ENCODE peak calls at places on chromosome 16, in six cellular contexts. X is lower leg skin, Y is upper lobe of right lung, V is kidney epithelial cell, K is stomach, S is pancreas. M is an unnamed sample.

GRCh38 chr16:15754821-15755534 is 101.8 kb downstream of the MYH11 start:
- DNase-seq in K (no peak), V (no peak), S (no peak), X (no peak), Y (no peak), M (no peak)

GRCh38 chr16:1938316-1938715 is 4.7 kb downstream of the MSRB1 start:
- DNase-seq in Y (no peak), V (no peak), S (no peak), K (no peak), X (no peak), M (no peak)

GRCh38 chr16:73527191-73527590 is 479.3 kb upstream of the ZFHX3 start:
- DNase-seq in X (no peak), K (no peak), S (no peak), Y (no peak), V (no peak), M (no peak)

GRCh38 chr16:17470002-17470870 is 524 bp downstream of the XYLT1 start:
- DNase-seq in X (peak; percentile 90), Y (no peak), K (no peak), V (no peak), S (peak; percentile 71), M (no peak)

GRCh38 chr16:56775162-56775561 is 45.2 kb downstream of the NUP93 start:
- DNase-seq in V (no peak), Y (no peak), S (no peak), X (no peak), K (no peak), M (no peak)

GRCh38 chr16:63466-63865 is 9.0 kb downstream of the RHBDF1 start:
- DNase-seq in Y (no peak), K (no peak), X (no peak), V (no peak), S (peak; percentile 47), M (no peak)

GRCh38 chr16:66360624-66361324 is 5.7 kb upstream of the CDH5 start:
- DNase-seq in S (no peak), X (no peak), Y (peak; percentile 65), V (no peak), K (no peak), M (no peak)

GRCh38 chr16:46757339-46758050 is 9.4 kb upstream of the MYLK3 start:
- DNase-seq in K (peak; percentile 32), S (no peak), Y (no peak), X (no peak), V (no peak), M (no peak)

GRCh38 chr16:12570046-12570618 is 233.6 kb downstream of the CPPED1 start:
- DNase-seq in S (peak; percentile 20), V (no peak), Y (no peak), X (no peak), K (no peak), M (no peak)

GRCh38 chr16:11310997-11311561 is 29.9 kb upstream of the PRM1 start:
- DNase-seq in S (no peak), X (no peak), V (no peak), K (no peak), Y (no peak), M (no peak)

GRCh38 chr16:81553814-81554675 is 109.4 kb downstream of the CMIP start:
- DNase-seq in V (no peak), S (no peak), X (no peak), K (peak; percentile 43), Y (peak; percentile 33), M (no peak)

GRCh38 chr16:57384248-57385070 is 12.2 kb downstream of the CX3CL1 start:
- DNase-seq in S (no peak), Y (no peak), X (no peak), K (no peak), V (no peak), M (no peak)

GRCh38 chr16:85370881-85371651 is 242.1 kb upstream of the GSE1 start:
- DNase-seq in V (no peak), S (no peak), Y (peak; percentile 85), X (peak; percentile 93), K (peak; percentile 88), M (no peak)

GRCh38 chr16:65333298-65333697 is 211.4 kb upstream of the CDH11 start:
- DNase-seq in Y (no peak), X (no peak), K (no peak), V (no peak), S (no peak), M (no peak)

GRCh38 chr16:10976663-10977062 is 32.3 kb downstream of the CLEC16A start:
- DNase-seq in X (no peak), K (no peak), Y (no peak), V (no peak), S (no peak), M (no peak)

GRCh38 chr16:30768583-30769181 is 6.6 kb downstream of the RNF40 start:
- DNase-seq in V (no peak), X (no peak), S (no peak), Y (peak; percentile 48), K (no peak), M (no peak)
- H3K4me3 ChIP-seq in V (no peak overlapping the region), X (no peak overlapping the region), S (no peak overlapping the region), Y (no peak overlapping the region), K (no peak overlapping the region), M (no peak overlapping the region)

GRCh38 chr16:75305364-75306101 is 54.1 kb upstream of the BCAR1 start:
- DNase-seq in X (peak; percentile 96), K (peak; percentile 78), S (peak; percentile 72), Y (no peak), V (peak; percentile 100), M (peak; percentile 97)
- TF ChIP-seq CTCF in X (no peak), K (no peak), S (no peak), Y (no peak), V (no peak), M (no peak)

GRCh38 chr16:89467382-89467781 is 23.0 kb downstream of the ANKRD11 start:
- DNase-seq in X (no peak), V (no peak), K (no peak), S (no peak), Y (no peak), M (no peak)

GRCh38 chr16:89471225-89471624 is 19.1 kb downstream of the ANKRD11 start:
- DNase-seq in V (peak; percentile 48), K (no peak), S (no peak), X (no peak), Y (no peak), M (no peak)

GRCh38 chr16:89472711-89473075 is 17.7 kb downstream of the ANKRD11 start:
- DNase-seq in X (no peak), V (no peak), S (no peak), K (no peak), Y (no peak), M (no peak)

GRCh38 chr16:89466920-89467319 is 23.4 kb downstream of the ANKRD11 start:
- DNase-seq in S (no peak), V (no peak), X (no peak), K (no peak), Y (no peak), M (no peak)
- H3K4me3 ChIP-seq in S (no peak overlapping the region), V (no peak overlapping the region), X (no peak overlapping the region), K (no peak overlapping the region), Y (no peak overlapping the region), M (no peak overlapping the region)

GRCh38 chr16:82633964-82634600 is 7.3 kb downstream of the CDH13 start:
- DNase-seq in X (no peak), S (no peak), Y (no peak), V (no peak), K (no peak), M (no peak)

GRCh38 chr16:82629441-82630027 is 2.8 kb downstream of the CDH13 start:
- DNase-seq in X (no peak), S (no peak), V (peak; percentile 44), Y (no peak), K (no peak), M (no peak)

GRCh38 chr16:82630688-82631087 is 3.9 kb downstream of the CDH13 start:
- DNase-seq in Y (no peak), K (no peak), S (no peak), V (no peak), X (no peak), M (no peak)

GRCh38 chr16:82630219-82630618 is 3.5 kb downstream of the CDH13 start:
- DNase-seq in V (no peak), S (no peak), K (no peak), X (no peak), Y (no peak), M (no peak)

DNA sequence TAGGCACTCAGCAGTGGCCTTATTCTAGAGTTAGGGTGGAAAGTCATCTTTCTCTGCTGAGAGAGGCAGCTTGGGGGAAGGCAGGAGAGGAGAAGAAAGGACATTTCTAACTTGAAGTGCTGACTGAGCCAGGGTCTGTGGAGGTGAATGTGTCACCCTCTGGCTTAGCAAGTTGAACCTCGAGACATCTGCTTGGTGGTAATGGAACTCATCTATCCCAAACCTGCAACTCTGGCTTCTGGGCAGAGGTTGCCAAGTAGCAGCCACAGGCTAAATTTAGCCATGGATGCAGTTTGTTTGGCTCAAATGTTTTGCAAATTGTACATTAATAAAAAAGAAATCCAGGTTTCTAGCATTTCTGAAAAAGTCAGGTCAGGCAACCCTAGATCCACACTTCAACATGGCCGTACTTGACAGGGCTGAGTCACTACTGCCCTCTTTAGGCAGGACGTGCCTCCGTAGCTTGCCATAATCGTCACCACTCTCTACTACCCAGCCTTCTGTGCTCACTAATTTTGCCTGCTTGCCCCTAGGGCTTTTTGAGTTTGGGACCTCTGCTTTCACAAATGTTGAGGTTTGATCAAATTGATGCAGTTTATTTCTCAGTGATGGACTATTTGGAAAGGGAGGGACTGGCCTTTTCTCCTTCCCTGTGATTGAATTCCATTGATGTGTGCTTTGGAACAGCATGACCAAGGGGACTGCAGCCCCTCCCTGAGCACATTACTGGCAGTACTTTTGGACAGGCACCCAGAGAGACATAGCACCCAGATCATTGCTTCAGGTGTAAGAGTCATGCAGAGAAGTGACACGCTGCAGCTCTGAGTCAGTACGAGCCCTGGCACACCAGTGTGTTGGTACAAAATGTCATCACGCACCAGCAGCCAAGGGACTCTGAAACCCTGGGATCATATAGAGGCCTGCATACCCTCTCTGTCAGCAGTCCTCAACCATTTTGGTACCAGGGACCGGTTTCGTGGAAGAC is 5.2 kb downstream of the CDH13 start:
- DNase-seq in V (no peak), Y (no peak), S (no peak), K (no peak), X (no peak), M (no peak)
- TF ChIP-seq CTCF in V (peak; percentile 25), Y (peak; percentile 15), S (no peak), K (no peak), X (no peak), M (peak; percentile 30)